ENCODE peak calls at places on chromosomes 11 and 22, in six cellular contexts. Q is AG04450; E is IMR-90; G is left ventricle myocardium inferior; O is naive thymus-derived CD4-positive, alpha-beta T cell; D is MM.1S. R is an unnamed sample. For H3K9me3, the result is how much of the 10 kb centered on the place peaks cover.

GRCh38 chr11:17786824-17787525 is 52.4 kb downstream of the KCNC1 start:
- DNase-seq in Q (peak), E (peak), G (no peak), O (no peak), D (no peak), R (no peak)

GRCh38 chr11:111358038-111359001 is 20.8 kb downstream of the POU2AF1 start:
- DNase-seq in Q (no peak), E (no peak), G (no peak), O (no peak), D (no peak), R (no peak)

GRCh38 chr11:518463-519202 is 11.6 kb upstream of the RNH1 start:
- DNase-seq in Q (peak), E (peak), G (peak), O (peak), D (no peak), R (peak)

GRCh38 chr11:7004482-7004881 is 15.7 kb downstream of the ZNF214 start:
- DNase-seq in Q (no peak), E (peak), G (no peak), O (no peak), D (no peak), R (no peak)

GRCh38 chr11:45296085-45296484 is 9.9 kb upstream of the SYT13 start:
- DNase-seq in Q (no peak), E (no peak), G (no peak), O (no peak), D (no peak), R (no peak)

GRCh38 chr11:133726576-133726975 is 118.7 kb downstream of the SPATA19 start:
- DNase-seq in Q (no peak), E (no peak), G (no peak), O (no peak), D (no peak), R (no peak)

GRCh38 chr22:46833228-46833627 is 70.8 kb downstream of the TBC1D22A start:
- DNase-seq in Q (no peak), E (peak), G (no peak), O (no peak), D (no peak), R (no peak)

GRCh38 chr11:41895106-41895505 is 435.7 kb upstream of the LRRC4C start:
- DNase-seq in Q (no peak), E (no peak), G (no peak), O (no peak), D (no peak), R (no peak)

GRCh38 chr11:124751741-124752470 is at the start of gene VSIG2:
- DNase-seq in Q (no peak), E (no peak), G (no peak), O (no peak), D (no peak), R (no peak)

GRCh38 chr11:77375114-77375513 is 73.6 kb upstream of the GDPD4 start:
- DNase-seq in Q (no peak), E (peak), G (no peak), O (no peak), D (no peak), R (no peak)

GRCh38 chr22:29306175-29306829 is at the start of gene GAS2L1:
- DNase-seq in Q (peak), E (peak), G (peak), O (no peak), D (peak), R (peak)

GRCh38 chr22:21695432-21696085 is 29.7 kb downstream of the PPIL2 start:
- DNase-seq in Q (no peak), E (no peak), G (no peak), O (no peak), D (no peak), R (no peak)

GRCh38 chr22:31130873-31131272 is 8.1 kb downstream of the INPP5J start:
- DNase-seq in Q (no peak), E (no peak), G (no peak), O (no peak), D (no peak), R (no peak)

GRCh38 chr11:130775306-130776043 is 140.8 kb downstream of the SNX19 start:
- DNase-seq in Q (no peak), E (peak), G (no peak), O (no peak), D (no peak), R (no peak)

GRCh38 chr22:39312410-39312809 is 7.0 kb downstream of the RPL3 start:
- DNase-seq in Q (no peak), E (no peak), G (no peak), O (no peak), D (no peak), R (no peak)

GRCh38 chr11:13765886-13766285 is 97.4 kb downstream of the FAR1 start:
- DNase-seq in Q (no peak), E (no peak), G (no peak), O (no peak), D (no peak), R (no peak)

GRCh38 chr22:24405631-24406321 is 21.6 kb upstream of the ADORA2A start:
- DNase-seq in Q (no peak), E (no peak), G (no peak), O (no peak), D (no peak), R (no peak)

GRCh38 chr11:119422505-119423416 is at the start of gene THY1:
- DNase-seq in Q (no peak), E (peak), G (no peak), O (no peak), D (no peak), R (no peak)

GRCh38 chr11:116787436-116787785 is 412 bp downstream of the ZPR1 start:
- DNase-seq in Q (no peak), E (peak), G (no peak), O (peak), D (no peak), R (no peak)

GRCh38 chr11:67309661-67310061 is 6.3 kb downstream of the SSH3 start:
- DNase-seq in Q (no peak), E (no peak), G (no peak), O (no peak), D (no peak), R (no peak)

GRCh38 chr11:61899146-61899841 is 7.9 kb upstream of the FADS3 start:
- DNase-seq in Q (no peak), E (peak), G (peak), O (peak), D (peak), R (peak)

GRCh38 chr11:72683782-72684200 is 9.6 kb upstream of the PDE2A start:
- DNase-seq in Q (no peak), E (peak), G (peak), O (peak), D (no peak), R (peak)

GRCh38 chr11:22454461-22454860 is 116.3 kb downstream of the SLC17A6 start:
- DNase-seq in Q (no peak), E (peak), G (no peak), O (no peak), D (no peak), R (no peak)

GRCh38 chr11:75195164-75195962 is 44.5 kb downstream of the SLCO2B1 start:
- DNase-seq in Q (no peak), E (no peak), G (peak), O (no peak), D (no peak), R (peak)

GRCh38 chr11:11036185-11037161 is 178.6 kb upstream of the ZBED5 start:
- DNase-seq in Q (no peak), E (peak), G (no peak), O (peak), D (peak), R (no peak)

GRCh38 chr11:69253028-69253427 is 40.9 kb upstream of the MYEOV start:
- DNase-seq in Q (peak), E (peak), G (no peak), O (no peak), D (no peak), R (no peak)

GRCh38 chr22:46070215-46070721 is 80.1 kb upstream of the PPARA start:
- DNase-seq in Q (no peak), E (peak), G (peak), O (no peak), D (peak), R (peak)

GRCh38 chr11:109033627-109034340 is 368.9 kb downstream of the DDX10 start:
- DNase-seq in Q (peak), E (peak), G (no peak), O (no peak), D (no peak), R (no peak)

GRCh38 chr11:75557649-75558494 is 4.2 kb upstream of the SERPINH1 start:
- DNase-seq in Q (peak), E (peak), G (no peak), O (no peak), D (no peak), R (peak)

GRCh38 chr11:123448798-123449197 is 18.7 kb downstream of the GRAMD1B start:
- DNase-seq in Q (no peak), E (no peak), G (no peak), O (no peak), D (no peak), R (no peak)

GRCh38 chr11:134033696-134034491 is 35.0 kb upstream of the JAM3 start:
- DNase-seq in Q (peak), E (peak), G (peak), O (peak), D (peak), R (peak)

GRCh38 chr11:128582496-128583366 is 4.6 kb downstream of the ETS1 start:
- DNase-seq in Q (peak), E (peak), G (no peak), O (no peak), D (no peak), R (peak)

GRCh38 chr11:118073554-118073953 is 3.3 kb upstream of the TMPRSS4 start:
- DNase-seq in Q (no peak), E (no peak), G (no peak), O (no peak), D (no peak), R (no peak)

DNA sequence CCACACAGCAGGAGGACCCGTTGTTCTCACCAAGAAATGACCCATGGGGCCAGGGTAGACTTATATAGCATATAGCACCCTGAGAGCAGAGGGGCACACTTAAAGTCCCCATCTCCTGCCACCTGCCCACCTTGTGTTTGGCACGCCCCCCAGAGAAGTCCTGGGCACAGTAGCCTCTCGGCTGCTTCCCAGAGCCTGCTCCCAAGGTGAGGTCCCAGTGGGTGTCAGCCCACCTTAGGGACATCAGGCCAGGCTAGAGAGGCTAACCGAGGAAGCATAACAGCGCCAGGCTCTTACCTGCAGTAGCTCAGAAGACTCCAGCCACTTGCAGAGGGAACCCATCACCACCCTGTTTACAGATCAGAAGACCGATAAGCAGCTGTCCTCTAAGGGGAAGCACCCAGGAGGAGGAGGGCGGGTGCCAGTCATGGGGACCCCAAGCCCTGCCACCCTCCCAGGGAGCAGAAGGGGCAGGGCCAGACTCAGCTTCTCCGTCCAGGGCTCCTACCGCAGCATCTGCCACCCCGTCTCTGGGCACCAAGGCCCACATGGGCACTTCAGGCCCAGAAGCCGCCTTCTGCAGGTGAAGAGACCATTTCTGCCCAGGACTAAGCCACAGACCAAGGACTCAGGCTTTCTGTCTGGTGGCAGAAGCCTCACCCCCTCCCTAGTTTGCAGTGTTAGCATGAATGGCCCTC is 34.9 kb upstream of the HMOX1 start:
- DNase-seq in Q (no peak), E (no peak), G (no peak), O (no peak), D (no peak), R (no peak)
- H3K9me3 ChIP-seq in Q (under half), E (under half), G (under half), O (under half), D (under half), R (under half)

GRCh38 chr11:114605370-114605769 is 9.8 kb upstream of the NXPE4 start:
- DNase-seq in Q (no peak), E (no peak), G (no peak), O (no peak), D (no peak), R (no peak)

GRCh38 chr11:114604179-114604813 is 8.7 kb upstream of the NXPE4 start:
- DNase-seq in Q (no peak), E (no peak), G (no peak), O (no peak), D (no peak), R (no peak)

GRCh38 chr11:114604886-114605285 is 9.3 kb upstream of the NXPE4 start:
- DNase-seq in Q (no peak), E (no peak), G (no peak), O (no peak), D (no peak), R (no peak)

GRCh38 chr11:114607753-114608459 is 12.3 kb upstream of the NXPE4 start:
- DNase-seq in Q (no peak), E (no peak), G (no peak), O (no peak), D (no peak), R (no peak)

DNA sequence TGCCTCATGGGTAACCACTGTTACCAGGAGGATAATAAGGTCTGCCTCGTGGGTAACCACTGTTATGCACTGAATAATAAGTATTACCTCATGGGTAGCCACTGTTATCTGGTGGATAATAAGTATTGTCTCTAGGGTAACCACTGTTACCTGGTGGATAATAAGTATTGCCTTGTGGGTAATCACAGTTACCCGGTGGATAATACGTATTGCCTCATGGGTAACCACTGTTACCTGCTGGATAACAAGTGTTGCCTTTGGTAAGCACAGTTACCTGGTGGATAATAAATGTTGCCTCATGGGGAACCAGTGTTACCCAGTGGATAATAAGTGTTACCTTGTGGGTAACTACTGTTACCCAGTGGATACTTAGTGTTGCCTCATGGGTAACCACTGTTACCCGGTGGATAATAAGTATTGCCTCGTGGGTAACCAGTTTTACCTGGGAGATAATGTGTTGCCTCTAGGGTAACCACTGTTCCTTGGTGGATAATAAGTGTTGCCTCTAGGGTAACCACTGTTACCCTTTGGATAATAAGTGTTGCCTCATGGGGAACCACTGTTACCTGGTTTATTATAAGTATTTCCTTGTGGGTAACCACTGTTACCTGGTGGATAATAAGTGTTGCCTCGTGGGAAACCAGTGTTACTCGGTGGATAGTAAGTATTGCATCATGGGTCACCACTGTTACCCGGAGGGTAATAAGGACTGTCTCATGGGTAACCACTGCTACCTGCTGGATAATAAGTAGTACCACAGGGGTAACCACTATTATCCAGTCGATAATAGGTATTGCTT is 10.6 kb upstream of the NXPE4 start:
- DNase-seq in Q (no peak), E (peak), G (no peak), O (no peak), D (no peak), R (no peak)
- H3K9me3 ChIP-seq in Q (under half), E (under half), G (under half), O (under half), D (under half), R (under half)

GRCh38 chr22:48432721-48433518 is 1394.8 kb downstream of the BRD1 start:
- DNase-seq in Q (no peak), E (no peak), G (no peak), O (no peak), D (no peak), R (no peak)

GRCh38 chr22:48436201-48436931 is 1391.3 kb downstream of the BRD1 start:
- DNase-seq in Q (no peak), E (no peak), G (no peak), O (no peak), D (no peak), R (no peak)

GRCh38 chr22:48433647-48434046 is 1394.0 kb downstream of the BRD1 start:
- DNase-seq in Q (no peak), E (no peak), G (no peak), O (no peak), D (no peak), R (no peak)

GRCh38 chr22:48434156-48434867 is 1393.4 kb downstream of the BRD1 start:
- DNase-seq in Q (no peak), E (no peak), G (no peak), O (no peak), D (no peak), R (no peak)

DNA sequence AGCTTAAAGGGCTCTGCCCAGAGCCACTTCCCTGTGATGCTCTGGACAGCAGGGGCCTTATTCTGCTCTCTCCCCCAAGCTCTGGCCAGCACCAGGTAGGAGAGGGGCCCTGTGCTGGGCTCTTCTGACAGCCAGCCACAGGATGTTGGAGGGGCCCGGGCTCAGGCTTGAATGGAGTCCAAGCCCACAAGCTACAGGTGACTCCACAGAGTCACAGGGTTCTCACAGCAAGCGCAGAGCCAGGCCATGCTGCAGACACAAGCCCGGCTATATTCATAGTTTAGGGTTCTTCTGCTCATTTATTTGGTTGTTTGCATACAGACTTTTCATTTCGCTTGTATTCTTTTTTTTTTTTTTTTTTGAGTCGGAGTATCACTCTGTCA is 1392.8 kb downstream of the BRD1 start:
- DNase-seq in Q (no peak), E (no peak), G (no peak), O (no peak), D (no peak), R (no peak)
- H3K9me3 ChIP-seq in Q (half or more), E (half or more), G (under half), O (under half), D (under half), R (under half)

GRCh38 chr11:105648762-105649161 is 38.9 kb downstream of the GRIA4 start:
- DNase-seq in Q (no peak), E (no peak), G (no peak), O (no peak), D (no peak), R (no peak)
- H3K9me3 ChIP-seq in Q (under half), E (under half), G (under half), O (under half), D (under half), R (under half)

GRCh38 chr11:2652362-2652761 is 47.4 kb downstream of the KCNQ1OT1 start:
- DNase-seq in Q (no peak), E (no peak), G (no peak), O (no peak), D (no peak), R (peak)
- H3K9me3 ChIP-seq in Q (half or more), E (half or more), G (half or more), O (under half), D (under half), R (under half)

DNA sequence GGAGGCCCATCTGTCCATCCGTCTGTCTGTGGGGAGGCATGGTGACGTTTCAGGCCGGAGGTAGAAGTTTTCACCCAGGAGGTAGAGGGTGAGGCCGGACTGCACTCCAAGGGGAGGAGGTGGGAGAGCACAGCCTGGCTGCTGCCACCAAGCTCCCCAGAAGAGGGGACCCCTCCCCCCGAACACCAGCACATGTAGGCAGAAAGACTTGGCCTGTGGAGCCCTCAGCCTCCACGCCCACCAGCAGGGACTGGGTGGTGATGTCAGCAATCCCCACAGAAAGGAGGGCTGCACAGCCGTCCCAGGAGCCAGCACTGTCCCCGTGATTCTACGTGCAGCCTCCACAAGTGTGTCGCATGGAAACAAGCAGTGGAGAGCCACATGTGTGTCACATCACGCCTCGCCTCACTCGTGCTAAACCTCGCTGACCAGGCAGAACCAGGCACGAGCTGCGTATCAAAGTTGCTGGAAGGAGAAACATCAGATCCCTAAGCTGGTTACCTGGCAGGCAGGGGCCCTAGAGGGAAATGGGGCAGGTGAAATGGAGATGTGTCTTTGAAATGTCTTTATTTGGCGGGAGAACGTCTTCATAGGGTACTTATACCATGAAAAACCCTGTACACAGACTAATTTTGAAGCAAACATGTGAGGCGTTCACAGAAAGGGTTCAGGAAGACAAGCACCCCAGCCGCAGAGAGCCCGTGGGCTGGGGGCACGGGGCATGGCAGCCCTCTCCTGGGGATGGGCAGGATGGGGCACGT is 49.1 kb downstream of the CDKN1C start:
- DNase-seq in Q (no peak), E (no peak), G (no peak), O (no peak), D (no peak), R (no peak)
- H3K9me3 ChIP-seq in Q (under half), E (under half), G (under half), O (under half), D (under half), R (under half)

GRCh38 chr22:47933226-47933625 is 1170.8 kb downstream of the TBC1D22A start:
- DNase-seq in Q (no peak), E (no peak), G (no peak), O (no peak), D (no peak), R (no peak)
- H3K9me3 ChIP-seq in Q (under half), E (under half), G (under half), O (under half), D (under half), R (under half)